ENCODE peak calls at places on chromosomes 11 and 22, in nine cellular contexts. One of them, this sample, is unnamed.

GRCh38 chr11:3855808-3856491 is 486 bp downstream of the STIM1 start:
- DNase-seq in body of pancreas: peak
- DNase-seq in amniotic stem cell: no peak
- DNase-seq in activated naive CD4-positive, alpha-beta T cell treated with Interleukin-2 at 50 U/mL for 16 hours: peak
- DNase-seq in thoracic aorta: no peak
- DNase-seq in effector memory CD8-positive, alpha-beta T cell: peak
- DNase-seq in H9: peak
- DNase-seq in AG09309: no peak
- DNase-seq in HTR-8/SVneo: peak
- DNase-seq in this sample: peak

GRCh38 chr11:78050964-78051831 is 12.5 kb upstream of the THRSP start:
- DNase-seq in body of pancreas: no peak
- DNase-seq in amniotic stem cell: no peak
- DNase-seq in activated naive CD4-positive, alpha-beta T cell treated with Interleukin-2 at 50 U/mL for 16 hours: no peak
- DNase-seq in thoracic aorta: no peak
- DNase-seq in effector memory CD8-positive, alpha-beta T cell: no peak
- DNase-seq in H9: peak
- DNase-seq in AG09309: peak
- DNase-seq in HTR-8/SVneo: peak
- DNase-seq in this sample: no peak

GRCh38 chr11:111960916-111961315 is 23.8 kb downstream of the DIXDC1 start:
- DNase-seq in body of pancreas: peak
- DNase-seq in amniotic stem cell: no peak
- DNase-seq in activated naive CD4-positive, alpha-beta T cell treated with Interleukin-2 at 50 U/mL for 16 hours: no peak
- DNase-seq in thoracic aorta: no peak
- DNase-seq in effector memory CD8-positive, alpha-beta T cell: no peak
- DNase-seq in H9: peak
- DNase-seq in AG09309: no peak
- DNase-seq in HTR-8/SVneo: no peak
- DNase-seq in this sample: no peak

GRCh38 chr11:122853971-122854446 is 15.7 kb downstream of the CRTAM start:
- DNase-seq in body of pancreas: peak
- DNase-seq in amniotic stem cell: peak
- DNase-seq in activated naive CD4-positive, alpha-beta T cell treated with Interleukin-2 at 50 U/mL for 16 hours: peak
- DNase-seq in thoracic aorta: no peak
- DNase-seq in effector memory CD8-positive, alpha-beta T cell: peak
- DNase-seq in H9: peak
- DNase-seq in AG09309: peak
- DNase-seq in HTR-8/SVneo: peak
- DNase-seq in this sample: peak

GRCh38 chr11:117220999-117221774 is 10.7 kb downstream of the PCSK7 start:
- DNase-seq in body of pancreas: peak
- DNase-seq in amniotic stem cell: no peak
- DNase-seq in activated naive CD4-positive, alpha-beta T cell treated with Interleukin-2 at 50 U/mL for 16 hours: no peak
- DNase-seq in thoracic aorta: no peak
- DNase-seq in effector memory CD8-positive, alpha-beta T cell: no peak
- DNase-seq in H9: no peak
- DNase-seq in AG09309: no peak
- DNase-seq in HTR-8/SVneo: no peak
- DNase-seq in this sample: no peak

GRCh38 chr11:46669606-46670243 is 30.7 kb downstream of the ARHGAP1 start:
- DNase-seq in body of pancreas: no peak
- DNase-seq in amniotic stem cell: no peak
- DNase-seq in activated naive CD4-positive, alpha-beta T cell treated with Interleukin-2 at 50 U/mL for 16 hours: no peak
- DNase-seq in thoracic aorta: no peak
- DNase-seq in effector memory CD8-positive, alpha-beta T cell: no peak
- DNase-seq in H9: no peak
- DNase-seq in AG09309: no peak
- DNase-seq in HTR-8/SVneo: no peak
- DNase-seq in this sample: no peak

GRCh38 chr11:72844356-72844755 is 30.1 kb downstream of the ATG16L2 start:
- DNase-seq in body of pancreas: no peak
- DNase-seq in amniotic stem cell: no peak
- DNase-seq in activated naive CD4-positive, alpha-beta T cell treated with Interleukin-2 at 50 U/mL for 16 hours: no peak
- DNase-seq in thoracic aorta: no peak
- DNase-seq in effector memory CD8-positive, alpha-beta T cell: no peak
- DNase-seq in H9: no peak
- DNase-seq in AG09309: peak
- DNase-seq in HTR-8/SVneo: no peak
- DNase-seq in this sample: no peak

GRCh38 chr11:9974375-9974774 is 310.5 kb downstream of the SWAP70 start:
- DNase-seq in body of pancreas: no peak
- DNase-seq in amniotic stem cell: no peak
- DNase-seq in activated naive CD4-positive, alpha-beta T cell treated with Interleukin-2 at 50 U/mL for 16 hours: no peak
- DNase-seq in thoracic aorta: no peak
- DNase-seq in effector memory CD8-positive, alpha-beta T cell: no peak
- DNase-seq in H9: no peak
- DNase-seq in AG09309: no peak
- DNase-seq in HTR-8/SVneo: no peak
- DNase-seq in this sample: no peak

GRCh38 chr22:50621948-50622722 is 5.8 kb downstream of the ARSA start:
- DNase-seq in body of pancreas: peak
- DNase-seq in amniotic stem cell: no peak
- DNase-seq in activated naive CD4-positive, alpha-beta T cell treated with Interleukin-2 at 50 U/mL for 16 hours: peak
- DNase-seq in thoracic aorta: no peak
- DNase-seq in effector memory CD8-positive, alpha-beta T cell: no peak
- DNase-seq in H9: peak
- DNase-seq in AG09309: no peak
- DNase-seq in HTR-8/SVneo: no peak
- DNase-seq in this sample: no peak